ENCODE peak calls at places on chromosomes 6 and 20, in six cellular contexts. One of them, this sample, is unnamed.

GRCh38 chr6:47034919-47035318 is 7.2 kb downstream of the ADGRF1 start:
- ATAC-seq in activated T-helper 17 cell treated with anti-CD3 and anti-CD28 coated beads, Interleukin-2, amount 50 U/mL, for 72 hours: no peak
- ATAC-seq in sciatic nerve: peak; percentile 61
- ATAC-seq in stimulated activated naive CD8-positive, alpha-beta T cell treated with anti-CD3 and anti-CD28 coated beads, Interleukin-15, amount 100 ng/mL, for 72 hours: no peak
- ATAC-seq in aorta: no peak
- ATAC-seq in SK-N-SH treated with all-trans-retinoic acid at 6 μM for 48 hours: peak; percentile 64
- ATAC-seq in this sample: no peak

GRCh38 chr20:32622585-32623468 is 37.7 kb upstream of the NOL4L start:
- ATAC-seq in activated T-helper 17 cell treated with anti-CD3 and anti-CD28 coated beads, Interleukin-2, amount 50 U/mL, for 72 hours: no peak
- ATAC-seq in stimulated activated naive CD8-positive, alpha-beta T cell treated with anti-CD3 and anti-CD28 coated beads, Interleukin-15, amount 100 ng/mL, for 72 hours: no peak
- ATAC-seq in sciatic nerve: no peak
- ATAC-seq in aorta: no peak
- ATAC-seq in SK-N-SH treated with all-trans-retinoic acid at 6 μM for 48 hours: no peak
- ATAC-seq in this sample: no peak

GRCh38 chr6:210778-211177 is 81.5 kb upstream of the DUSP22 start:
- ATAC-seq in activated T-helper 17 cell treated with anti-CD3 and anti-CD28 coated beads, Interleukin-2, amount 50 U/mL, for 72 hours: no peak
- ATAC-seq in stimulated activated naive CD8-positive, alpha-beta T cell treated with anti-CD3 and anti-CD28 coated beads, Interleukin-15, amount 100 ng/mL, for 72 hours: no peak
- ATAC-seq in sciatic nerve: no peak
- ATAC-seq in aorta: no peak
- ATAC-seq in SK-N-SH treated with all-trans-retinoic acid at 6 μM for 48 hours: no peak
- ATAC-seq in this sample: no peak

GRCh38 chr6:37068523-37069270 is 63.2 kb downstream of the FGD2 start:
- ATAC-seq in SK-N-SH treated with all-trans-retinoic acid at 6 μM for 48 hours: no peak
- ATAC-seq in activated T-helper 17 cell treated with anti-CD3 and anti-CD28 coated beads, Interleukin-2, amount 50 U/mL, for 72 hours: no peak
- ATAC-seq in aorta: no peak
- ATAC-seq in sciatic nerve: no peak
- ATAC-seq in stimulated activated naive CD8-positive, alpha-beta T cell treated with anti-CD3 and anti-CD28 coated beads, Interleukin-15, amount 100 ng/mL, for 72 hours: no peak
- ATAC-seq in this sample: peak; percentile 16

GRCh38 chr6:149108398-149109100 is 209.0 kb upstream of the TAB2 start:
- ATAC-seq in SK-N-SH treated with all-trans-retinoic acid at 6 μM for 48 hours: no peak
- ATAC-seq in activated T-helper 17 cell treated with anti-CD3 and anti-CD28 coated beads, Interleukin-2, amount 50 U/mL, for 72 hours: no peak
- ATAC-seq in stimulated activated naive CD8-positive, alpha-beta T cell treated with anti-CD3 and anti-CD28 coated beads, Interleukin-15, amount 100 ng/mL, for 72 hours: no peak
- ATAC-seq in sciatic nerve: peak; percentile 20
- ATAC-seq in aorta: no peak
- ATAC-seq in this sample: no peak

GRCh38 chr20:19940945-19941590 is 76.1 kb upstream of the NAA20 start:
- ATAC-seq in sciatic nerve: no peak
- ATAC-seq in stimulated activated naive CD8-positive, alpha-beta T cell treated with anti-CD3 and anti-CD28 coated beads, Interleukin-15, amount 100 ng/mL, for 72 hours: no peak
- ATAC-seq in SK-N-SH treated with all-trans-retinoic acid at 6 μM for 48 hours: no peak
- ATAC-seq in aorta: no peak
- ATAC-seq in activated T-helper 17 cell treated with anti-CD3 and anti-CD28 coated beads, Interleukin-2, amount 50 U/mL, for 72 hours: no peak
- ATAC-seq in this sample: no peak

GRCh38 chr20:62714006-62714405 is 5.4 kb downstream of the NTSR1 start:
- ATAC-seq in stimulated activated naive CD8-positive, alpha-beta T cell treated with anti-CD3 and anti-CD28 coated beads, Interleukin-15, amount 100 ng/mL, for 72 hours: no peak
- ATAC-seq in sciatic nerve: no peak
- ATAC-seq in aorta: no peak
- ATAC-seq in activated T-helper 17 cell treated with anti-CD3 and anti-CD28 coated beads, Interleukin-2, amount 50 U/mL, for 72 hours: no peak
- ATAC-seq in SK-N-SH treated with all-trans-retinoic acid at 6 μM for 48 hours: no peak
- ATAC-seq in this sample: no peak

GRCh38 chr6:12584631-12585405 is 131.7 kb upstream of the PHACTR1 start:
- ATAC-seq in SK-N-SH treated with all-trans-retinoic acid at 6 μM for 48 hours: no peak
- ATAC-seq in sciatic nerve: no peak
- ATAC-seq in activated T-helper 17 cell treated with anti-CD3 and anti-CD28 coated beads, Interleukin-2, amount 50 U/mL, for 72 hours: no peak
- ATAC-seq in stimulated activated naive CD8-positive, alpha-beta T cell treated with anti-CD3 and anti-CD28 coated beads, Interleukin-15, amount 100 ng/mL, for 72 hours: no peak
- ATAC-seq in aorta: peak; percentile 26
- ATAC-seq in this sample: no peak

GRCh38 chr6:158152659-158153058 is 15.4 kb downstream of the SERAC1 start:
- ATAC-seq in sciatic nerve: no peak
- ATAC-seq in activated T-helper 17 cell treated with anti-CD3 and anti-CD28 coated beads, Interleukin-2, amount 50 U/mL, for 72 hours: no peak
- ATAC-seq in aorta: no peak
- ATAC-seq in SK-N-SH treated with all-trans-retinoic acid at 6 μM for 48 hours: no peak
- ATAC-seq in stimulated activated naive CD8-positive, alpha-beta T cell treated with anti-CD3 and anti-CD28 coated beads, Interleukin-15, amount 100 ng/mL, for 72 hours: no peak
- ATAC-seq in this sample: no peak

GRCh38 chr6:168628732-168629245 is 187.8 kb downstream of the SMOC2 start:
- ATAC-seq in activated T-helper 17 cell treated with anti-CD3 and anti-CD28 coated beads, Interleukin-2, amount 50 U/mL, for 72 hours: no peak
- ATAC-seq in stimulated activated naive CD8-positive, alpha-beta T cell treated with anti-CD3 and anti-CD28 coated beads, Interleukin-15, amount 100 ng/mL, for 72 hours: no peak
- ATAC-seq in sciatic nerve: no peak
- ATAC-seq in aorta: no peak
- ATAC-seq in SK-N-SH treated with all-trans-retinoic acid at 6 μM for 48 hours: no peak
- ATAC-seq in this sample: no peak

GRCh38 chr20:51430198-51430950 is 112.1 kb downstream of the NFATC2 start:
- ATAC-seq in stimulated activated naive CD8-positive, alpha-beta T cell treated with anti-CD3 and anti-CD28 coated beads, Interleukin-15, amount 100 ng/mL, for 72 hours: no peak
- ATAC-seq in activated T-helper 17 cell treated with anti-CD3 and anti-CD28 coated beads, Interleukin-2, amount 50 U/mL, for 72 hours: no peak
- ATAC-seq in sciatic nerve: no peak
- ATAC-seq in SK-N-SH treated with all-trans-retinoic acid at 6 μM for 48 hours: no peak
- ATAC-seq in aorta: no peak
- ATAC-seq in this sample: no peak

GRCh38 chr6:151374024-151374423 is 17.3 kb downstream of the ZBTB2 start:
- ATAC-seq in stimulated activated naive CD8-positive, alpha-beta T cell treated with anti-CD3 and anti-CD28 coated beads, Interleukin-15, amount 100 ng/mL, for 72 hours: peak; percentile 39
- ATAC-seq in activated T-helper 17 cell treated with anti-CD3 and anti-CD28 coated beads, Interleukin-2, amount 50 U/mL, for 72 hours: no peak
- ATAC-seq in sciatic nerve: peak; percentile 73
- ATAC-seq in aorta: no peak
- ATAC-seq in SK-N-SH treated with all-trans-retinoic acid at 6 μM for 48 hours: no peak
- ATAC-seq in this sample: no peak

GRCh38 chr6:135451617-135452190 is 45.8 kb downstream of the AHI1 start:
- ATAC-seq in aorta: peak; percentile 29
- ATAC-seq in SK-N-SH treated with all-trans-retinoic acid at 6 μM for 48 hours: peak; percentile 48
- ATAC-seq in stimulated activated naive CD8-positive, alpha-beta T cell treated with anti-CD3 and anti-CD28 coated beads, Interleukin-15, amount 100 ng/mL, for 72 hours: no peak
- ATAC-seq in sciatic nerve: no peak
- ATAC-seq in activated T-helper 17 cell treated with anti-CD3 and anti-CD28 coated beads, Interleukin-2, amount 50 U/mL, for 72 hours: no peak
- ATAC-seq in this sample: no peak

GRCh38 chr6:53465732-53466131 is 79.2 kb downstream of the GCLC start:
- ATAC-seq in aorta: peak; percentile 26
- ATAC-seq in stimulated activated naive CD8-positive, alpha-beta T cell treated with anti-CD3 and anti-CD28 coated beads, Interleukin-15, amount 100 ng/mL, for 72 hours: no peak
- ATAC-seq in sciatic nerve: peak; percentile 49
- ATAC-seq in activated T-helper 17 cell treated with anti-CD3 and anti-CD28 coated beads, Interleukin-2, amount 50 U/mL, for 72 hours: no peak
- ATAC-seq in SK-N-SH treated with all-trans-retinoic acid at 6 μM for 48 hours: no peak
- ATAC-seq in this sample: no peak

GRCh38 chr6:169800668-169801395 is 49.4 kb downstream of the ERMARD start:
- ATAC-seq in stimulated activated naive CD8-positive, alpha-beta T cell treated with anti-CD3 and anti-CD28 coated beads, Interleukin-15, amount 100 ng/mL, for 72 hours: no peak
- ATAC-seq in SK-N-SH treated with all-trans-retinoic acid at 6 μM for 48 hours: peak; percentile 80
- ATAC-seq in activated T-helper 17 cell treated with anti-CD3 and anti-CD28 coated beads, Interleukin-2, amount 50 U/mL, for 72 hours: no peak
- ATAC-seq in aorta: no peak
- ATAC-seq in sciatic nerve: peak; percentile 58
- ATAC-seq in this sample: peak; percentile 38

GRCh38 chr6:119544325-119545150 is 195.0 kb upstream of the MAN1A1 start:
- ATAC-seq in sciatic nerve: no peak
- ATAC-seq in aorta: no peak
- ATAC-seq in SK-N-SH treated with all-trans-retinoic acid at 6 μM for 48 hours: no peak
- ATAC-seq in activated T-helper 17 cell treated with anti-CD3 and anti-CD28 coated beads, Interleukin-2, amount 50 U/mL, for 72 hours: no peak
- ATAC-seq in stimulated activated naive CD8-positive, alpha-beta T cell treated with anti-CD3 and anti-CD28 coated beads, Interleukin-15, amount 100 ng/mL, for 72 hours: no peak
- ATAC-seq in this sample: no peak

GRCh38 chr6:15791401-15792137 is 128.7 kb upstream of the DTNBP1 start:
- ATAC-seq in sciatic nerve: no peak
- ATAC-seq in stimulated activated naive CD8-positive, alpha-beta T cell treated with anti-CD3 and anti-CD28 coated beads, Interleukin-15, amount 100 ng/mL, for 72 hours: no peak
- ATAC-seq in activated T-helper 17 cell treated with anti-CD3 and anti-CD28 coated beads, Interleukin-2, amount 50 U/mL, for 72 hours: no peak
- ATAC-seq in aorta: peak; percentile 17
- ATAC-seq in SK-N-SH treated with all-trans-retinoic acid at 6 μM for 48 hours: no peak
- ATAC-seq in this sample: no peak

GRCh38 chr6:14518515-14519217 is 401.1 kb downstream of the CD83 start:
- ATAC-seq in activated T-helper 17 cell treated with anti-CD3 and anti-CD28 coated beads, Interleukin-2, amount 50 U/mL, for 72 hours: no peak
- ATAC-seq in SK-N-SH treated with all-trans-retinoic acid at 6 μM for 48 hours: peak; percentile 49
- ATAC-seq in stimulated activated naive CD8-positive, alpha-beta T cell treated with anti-CD3 and anti-CD28 coated beads, Interleukin-15, amount 100 ng/mL, for 72 hours: no peak
- ATAC-seq in sciatic nerve: peak; percentile 79
- ATAC-seq in aorta: no peak
- ATAC-seq in this sample: no peak

GRCh38 chr6:127941228-127941627 is 40.4 kb upstream of the THEMIS start:
- ATAC-seq in aorta: no peak
- ATAC-seq in activated T-helper 17 cell treated with anti-CD3 and anti-CD28 coated beads, Interleukin-2, amount 50 U/mL, for 72 hours: no peak
- ATAC-seq in stimulated activated naive CD8-positive, alpha-beta T cell treated with anti-CD3 and anti-CD28 coated beads, Interleukin-15, amount 100 ng/mL, for 72 hours: no peak
- ATAC-seq in sciatic nerve: no peak
- ATAC-seq in SK-N-SH treated with all-trans-retinoic acid at 6 μM for 48 hours: no peak
- ATAC-seq in this sample: no peak

GRCh38 chr6:12064538-12064937 is 52.4 kb downstream of the HIVEP1 start:
- ATAC-seq in aorta: no peak
- ATAC-seq in activated T-helper 17 cell treated with anti-CD3 and anti-CD28 coated beads, Interleukin-2, amount 50 U/mL, for 72 hours: peak; percentile 9
- ATAC-seq in sciatic nerve: no peak
- ATAC-seq in SK-N-SH treated with all-trans-retinoic acid at 6 μM for 48 hours: no peak
- ATAC-seq in stimulated activated naive CD8-positive, alpha-beta T cell treated with anti-CD3 and anti-CD28 coated beads, Interleukin-15, amount 100 ng/mL, for 72 hours: no peak
- ATAC-seq in this sample: no peak

GRCh38 chr6:90144928-90145520 is 151.6 kb downstream of the BACH2 start:
- ATAC-seq in aorta: no peak
- ATAC-seq in stimulated activated naive CD8-positive, alpha-beta T cell treated with anti-CD3 and anti-CD28 coated beads, Interleukin-15, amount 100 ng/mL, for 72 hours: peak; percentile 79
- ATAC-seq in sciatic nerve: no peak
- ATAC-seq in SK-N-SH treated with all-trans-retinoic acid at 6 μM for 48 hours: peak; percentile 62
- ATAC-seq in activated T-helper 17 cell treated with anti-CD3 and anti-CD28 coated beads, Interleukin-2, amount 50 U/mL, for 72 hours: peak; percentile 85
- ATAC-seq in this sample: no peak

GRCh38 chr20:9114709-9115108 is 45.8 kb downstream of the PLCB4 start:
- ATAC-seq in stimulated activated naive CD8-positive, alpha-beta T cell treated with anti-CD3 and anti-CD28 coated beads, Interleukin-15, amount 100 ng/mL, for 72 hours: no peak
- ATAC-seq in SK-N-SH treated with all-trans-retinoic acid at 6 μM for 48 hours: no peak
- ATAC-seq in aorta: no peak
- ATAC-seq in activated T-helper 17 cell treated with anti-CD3 and anti-CD28 coated beads, Interleukin-2, amount 50 U/mL, for 72 hours: no peak
- ATAC-seq in sciatic nerve: no peak
- ATAC-seq in this sample: no peak

GRCh38 chr20:47237715-47238114 is 118.8 kb downstream of the ZMYND8 start:
- ATAC-seq in SK-N-SH treated with all-trans-retinoic acid at 6 μM for 48 hours: no peak
- ATAC-seq in sciatic nerve: no peak
- ATAC-seq in aorta: no peak
- ATAC-seq in activated T-helper 17 cell treated with anti-CD3 and anti-CD28 coated beads, Interleukin-2, amount 50 U/mL, for 72 hours: peak; percentile 69
- ATAC-seq in stimulated activated naive CD8-positive, alpha-beta T cell treated with anti-CD3 and anti-CD28 coated beads, Interleukin-15, amount 100 ng/mL, for 72 hours: no peak
- ATAC-seq in this sample: no peak